ENCODE peak calls at places on chromosomes 13 and 19, in five cellular contexts. F is activated naive CD4-positive, alpha-beta T cell; E is cardiac fibroblast; I is T-helper 2 cell; W is stomach. Y is an unnamed sample.

GRCh38 chr13:97834255-97834654 is 119.2 kb upstream of the IPO5 start:
- DNase-seq in F (no peak), E (no peak), I (no peak), W (no peak), Y (no peak)

GRCh38 chr19:6425732-6426686 is 1.4 kb upstream of the KHSRP start:
- DNase-seq in F (no peak), E (no peak), I (no peak), W (no peak), Y (no peak)

GRCh38 chr13:26965976-26966375 is 205.4 kb upstream of the GPR12 start:
- DNase-seq in F (no peak), E (peak; percentile 90), I (no peak), W (peak; percentile 81), Y (peak; percentile 93)

GRCh38 chr19:39160523-39160861 is 34.9 kb downstream of the PAK4 start:
- DNase-seq in F (no peak), E (peak; percentile 74), I (no peak), W (peak; percentile 69), Y (peak; percentile 40)

GRCh38 chr19:7161292-7161691 is 91.8 kb downstream of the ZNF557 start:
- DNase-seq in F (no peak), E (no peak), I (no peak), W (no peak), Y (no peak)

GRCh38 chr19:55165952-55166529 is 372 bp downstream of the DNAAF3 start:
- DNase-seq in F (peak; percentile 22), E (peak; percentile 77), I (peak; percentile 45), W (peak; percentile 72), Y (peak; percentile 75)

GRCh38 chr19:18483119-18483518 is 38.8 kb downstream of the ELL start:
- DNase-seq in F (no peak), E (no peak), I (no peak), W (no peak), Y (no peak)

GRCh38 chr19:7540761-7541480 is 5.4 kb downstream of the PNPLA6 start:
- DNase-seq in F (no peak), E (peak; percentile 27), I (no peak), W (no peak), Y (no peak)

GRCh38 chr13:23509781-23510543 is 60.2 kb upstream of the TNFRSF19 start:
- DNase-seq in F (no peak), E (peak; percentile 55), I (no peak), W (no peak), Y (no peak)

GRCh38 chr19:2607712-2608601 is 94.5 kb downstream of the GNG7 start:
- DNase-seq in F (peak; percentile 59), E (no peak), I (peak; percentile 58), W (no peak), Y (no peak)

GRCh38 chr13:51728972-51729371 is 75.0 kb downstream of the DHRS12 start:
- DNase-seq in F (no peak), E (peak; percentile 88), I (no peak), W (no peak), Y (peak; percentile 13)

GRCh38 chr19:12194827-12195500 is 32.1 kb downstream of the ZNF136 start:
- DNase-seq in F (peak; percentile 61), E (peak; percentile 74), I (peak; percentile 43), W (peak; percentile 90), Y (peak; percentile 31)

GRCh38 chr19:28549680-28550277 is 663.2 kb downstream of the UQCRFS1 start:
- DNase-seq in F (no peak), E (no peak), I (no peak), W (no peak), Y (no peak)

GRCh38 chr13:53150568-53150967 is 122.0 kb downstream of the OLFM4 start:
- DNase-seq in F (no peak), E (no peak), I (no peak), W (peak; percentile 61), Y (no peak)

GRCh38 chr13:33110713-33111413 is 94.6 kb downstream of the KL start:
- DNase-seq in F (no peak), E (no peak), I (no peak), W (no peak), Y (no peak)

GRCh38 chr19:48644839-48645651 is 942 bp downstream of the CA11 start:
- DNase-seq in F (peak; percentile 61), E (peak; percentile 86), I (peak; percentile 69), W (peak; percentile 83), Y (peak; percentile 89)

GRCh38 chr19:1170938-1171754 is 2.9 kb downstream of the SBNO2 start:
- DNase-seq in F (no peak), E (no peak), I (no peak), W (no peak), Y (peak; percentile 81)

GRCh38 chr13:27953671-27954405 is 15.3 kb downstream of the CDX2 start:
- DNase-seq in F (peak; percentile 46), E (peak; percentile 67), I (peak; percentile 38), W (peak; percentile 88), Y (no peak)

GRCh38 chr19:49342291-49342721 is 7.1 kb downstream of the CD37 start:
- DNase-seq in F (no peak), E (no peak), I (no peak), W (no peak), Y (no peak)

GRCh38 chr19:29771708-29772415 is 39.9 kb upstream of the CCNE1 start:
- DNase-seq in F (peak; percentile 24), E (peak; percentile 61), I (no peak), W (peak; percentile 41), Y (peak; percentile 82)

GRCh38 chr19:44808463-44809371 is at the start of gene BCAM:
- DNase-seq in F (no peak), E (peak; percentile 85), I (no peak), W (peak; percentile 82), Y (peak; percentile 85)

GRCh38 chr13:80074143-80074752 is 266.7 kb downstream of the SPRY2 start:
- DNase-seq in F (no peak), E (no peak), I (no peak), W (no peak), Y (no peak)

GRCh38 chr13:34207334-34207733 is 389.4 kb downstream of the RFC3 start:
- DNase-seq in F (no peak), E (peak; percentile 92), I (no peak), W (no peak), Y (peak; percentile 32)

GRCh38 chr19:55245236-55245904 is 13.4 kb downstream of the PPP6R1 start:
- DNase-seq in F (no peak), E (no peak), I (no peak), W (no peak), Y (no peak)

GRCh38 chr19:54684537-54684936 is 21.8 kb downstream of the LILRB4 start:
- DNase-seq in F (no peak), E (no peak), I (no peak), W (no peak), Y (peak; percentile 68)

GRCh38 chr13:33934936-33935510 is 117.1 kb downstream of the RFC3 start:
- DNase-seq in F (no peak), E (no peak), I (no peak), W (no peak), Y (no peak)

Y was measured in SJCRH30.